ENCODE peak calls at places on chromosome 1, in five cellular contexts. G, Z, L, R and B are unnamed samples.

GRCh38 chr1:180173952-180174351 is 19.3 kb downstream of the QSOX1 start:
- DNase-seq in L (no peak), Z (peak; percentile 63), G (no peak), R (peak; percentile 65), B (no peak)

GRCh38 chr1:165854101-165854845 is 26.9 kb downstream of the UCK2 start:
- DNase-seq in L (no peak), G (no peak), R (no peak), Z (peak; percentile 78), B (no peak)

GRCh38 chr1:8193840-8194406 is 124.0 kb upstream of the SLC45A1 start:
- DNase-seq in R (no peak), G (no peak), L (no peak), Z (no peak), B (no peak)

GRCh38 chr1:37342736-37343135 is 131.6 kb upstream of the ZC3H12A start:
- DNase-seq in L (no peak), Z (no peak), R (no peak), G (no peak), B (no peak)

GRCh38 chr1:91501527-91501859 is 842 bp downstream of the CDC7 start:
- DNase-seq in G (no peak), L (no peak), Z (peak; percentile 41), R (no peak), B (no peak)

GRCh38 chr1:63463248-63463647 is 59.8 kb downstream of the ITGB3BP start:
- DNase-seq in R (no peak), L (no peak), Z (no peak), G (no peak), B (no peak)

GRCh38 chr1:109644670-109645069 is 11.2 kb upstream of the GSTM4 start:
- DNase-seq in Z (no peak), L (no peak), R (no peak), G (no peak), B (no peak)

GRCh38 chr1:115062542-115063004 is 26.7 kb downstream of the TSPAN2 start:
- DNase-seq in R (no peak), Z (no peak), G (peak; percentile 99), L (peak; percentile 90), B (peak; percentile 92)

GRCh38 chr1:29304025-29304684 is 67.8 kb downstream of the PTPRU start:
- DNase-seq in R (no peak), Z (no peak), L (no peak), G (no peak), B (no peak)

GRCh38 chr1:103529746-103530145 is 4.2 kb downstream of the RNPC3 start:
- DNase-seq in G (peak; percentile 20), L (no peak), R (no peak), Z (no peak), B (no peak)

GRCh38 chr1:170310931-170311330 is 165.2 kb downstream of the NTMT2 start:
- DNase-seq in L (no peak), Z (no peak), G (no peak), R (no peak), B (no peak)

GRCh38 chr1:29676496-29676895 is 440.2 kb downstream of the PTPRU start:
- DNase-seq in G (no peak), Z (no peak), L (no peak), R (no peak), B (no peak)

GRCh38 chr1:52142220-52143153 is 598 bp downstream of the ZFYVE9 start:
- DNase-seq in Z (peak; percentile 68), G (peak; percentile 26), L (no peak), R (peak; percentile 38), B (peak; percentile 14)

GRCh38 chr1:61450454-61451213 is 274.3 kb downstream of the TM2D1 start:
- DNase-seq in Z (no peak), G (no peak), R (no peak), L (no peak), B (no peak)

GRCh38 chr1:201790261-201790660 is 38.7 kb upstream of the IPO9 start:
- DNase-seq in G (no peak), R (peak; percentile 51), Z (peak; percentile 43), L (no peak), B (no peak)

GRCh38 chr1:66294692-66295384 is 239.1 kb upstream of the SGIP1 start:
- DNase-seq in Z (no peak), L (no peak), G (no peak), R (no peak), B (no peak)

GRCh38 chr1:117812868-117813511 is 116.4 kb downstream of the GDAP2 start:
- DNase-seq in L (no peak), G (no peak), R (no peak), Z (peak; percentile 25), B (no peak)